ENCODE peak calls at places on chromosomes 2 and 18, in seven cellular contexts. C is nephron progenitor cell, X is lung, G is Calu3, Q is cardiac muscle cell, K is AG09319, M is IMR-90. F is an unnamed sample.

GRCh38 chr2:109513749-109514588 is 99.8 kb downstream of the SEPTIN10 start:
- DNase-seq in C (peak; percentile 24), Q (no peak), G (no peak), X (peak; percentile 45), K (peak; percentile 87), M (peak; percentile 95), F (peak; percentile 76)

GRCh38 chr2:211534655-211535054 is 978.3 kb downstream of the CPS1 start:
- DNase-seq in G (no peak), Q (peak; percentile 1), K (no peak), M (no peak), X (no peak), C (no peak), F (no peak)

GRCh38 chr2:15355386-15355785 is 205.7 kb downstream of the NBAS start:
- DNase-seq in C (no peak), K (no peak), X (no peak), G (no peak), Q (no peak), M (no peak), F (no peak)

GRCh38 chr2:35114765-35115164 is 1240.8 kb upstream of the CRIM1 start:
- DNase-seq in C (no peak), G (no peak), X (no peak), M (no peak), K (no peak), Q (peak; percentile 54), F (no peak)

GRCh38 chr18:41753826-41754225 is 201.2 kb upstream of the PIK3C3 start:
- DNase-seq in Q (no peak), M (peak; percentile 24), X (no peak), C (no peak), K (no peak), G (no peak), F (no peak)

GRCh38 chr2:66790651-66791181 is 355.8 kb downstream of the MEIS1 start:
- DNase-seq in K (no peak), G (no peak), C (no peak), Q (peak; percentile 25), X (no peak), M (peak; percentile 74), F (no peak)

GRCh38 chr2:217568289-217568985 is 434.4 kb downstream of the TNS1 start:
- DNase-seq in C (no peak), K (peak; percentile 52), M (peak; percentile 45), Q (no peak), X (no peak), G (no peak), F (peak; percentile 76)

GRCh38 chr2:24771905-24772586 is 21.1 kb downstream of the PTRHD1 start:
- DNase-seq in M (no peak), C (no peak), G (no peak), K (no peak), Q (no peak), X (peak; percentile 68), F (no peak)

GRCh38 chr2:107738268-107738667 is 88.4 kb upstream of the RGPD4 start:
- DNase-seq in C (no peak), G (no peak), M (no peak), X (no peak), K (no peak), Q (no peak), F (no peak)

GRCh38 chr2:174764281-174765063 is at the start of gene CHRNA1:
- DNase-seq in C (no peak), Q (no peak), K (no peak), M (peak; percentile 84), X (no peak), G (no peak), F (no peak)

GRCh38 chr18:58302811-58303210 is 258.8 kb downstream of the NEDD4L start:
- DNase-seq in M (no peak), X (no peak), Q (no peak), G (no peak), C (no peak), K (no peak), F (no peak)

DNA sequence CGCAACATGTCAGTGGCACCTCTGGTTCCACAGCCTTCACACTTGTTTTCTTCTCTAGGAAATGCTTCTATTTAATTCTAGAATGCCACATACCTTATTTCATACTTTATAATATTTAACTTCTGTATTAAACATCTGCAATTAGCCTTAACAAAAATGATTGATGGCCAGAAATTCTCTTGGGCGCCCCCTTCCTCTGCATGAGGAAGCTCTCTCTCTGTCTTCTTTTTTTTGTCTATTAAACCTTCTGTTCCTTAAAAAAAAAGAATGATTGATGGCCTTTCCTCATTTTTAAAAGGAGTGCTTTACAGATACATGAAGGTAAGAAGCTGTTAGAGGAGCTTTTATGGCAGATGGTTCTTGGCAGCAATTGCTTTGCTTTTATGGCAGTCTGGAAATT is 526.8 kb downstream of the SLC4A3 start:
- DNase-seq in X (no peak), G (no peak), C (no peak), K (no peak), M (no peak), Q (no peak), F (no peak)
- TF ChIP-seq CTCF in X (no peak), G (no peak), C (peak; percentile 35), K (no peak), M (peak; percentile 7), Q (no peak), F (no peak)

GRCh38 chr2:9844036-9844483 is 786 bp downstream of the TAF1B start:
- DNase-seq in X (no peak), K (no peak), Q (no peak), G (peak; percentile 13), M (peak; percentile 31), C (no peak), F (no peak)

GRCh38 chr2:9842487-9843228 is 616 bp upstream of the TAF1B start:
- DNase-seq in X (no peak), C (no peak), K (no peak), G (no peak), M (no peak), Q (no peak), F (no peak)

GRCh38 chr2:9846554-9846953 is 3.3 kb downstream of the TAF1B start:
- DNase-seq in Q (no peak), X (no peak), C (no peak), G (no peak), K (no peak), M (peak; percentile 71), F (no peak)

GRCh38 chr2:9844581-9844980 is 1.3 kb downstream of the TAF1B start:
- DNase-seq in M (peak; percentile 38), Q (no peak), X (no peak), G (no peak), C (no peak), K (no peak), F (no peak)

DNA sequence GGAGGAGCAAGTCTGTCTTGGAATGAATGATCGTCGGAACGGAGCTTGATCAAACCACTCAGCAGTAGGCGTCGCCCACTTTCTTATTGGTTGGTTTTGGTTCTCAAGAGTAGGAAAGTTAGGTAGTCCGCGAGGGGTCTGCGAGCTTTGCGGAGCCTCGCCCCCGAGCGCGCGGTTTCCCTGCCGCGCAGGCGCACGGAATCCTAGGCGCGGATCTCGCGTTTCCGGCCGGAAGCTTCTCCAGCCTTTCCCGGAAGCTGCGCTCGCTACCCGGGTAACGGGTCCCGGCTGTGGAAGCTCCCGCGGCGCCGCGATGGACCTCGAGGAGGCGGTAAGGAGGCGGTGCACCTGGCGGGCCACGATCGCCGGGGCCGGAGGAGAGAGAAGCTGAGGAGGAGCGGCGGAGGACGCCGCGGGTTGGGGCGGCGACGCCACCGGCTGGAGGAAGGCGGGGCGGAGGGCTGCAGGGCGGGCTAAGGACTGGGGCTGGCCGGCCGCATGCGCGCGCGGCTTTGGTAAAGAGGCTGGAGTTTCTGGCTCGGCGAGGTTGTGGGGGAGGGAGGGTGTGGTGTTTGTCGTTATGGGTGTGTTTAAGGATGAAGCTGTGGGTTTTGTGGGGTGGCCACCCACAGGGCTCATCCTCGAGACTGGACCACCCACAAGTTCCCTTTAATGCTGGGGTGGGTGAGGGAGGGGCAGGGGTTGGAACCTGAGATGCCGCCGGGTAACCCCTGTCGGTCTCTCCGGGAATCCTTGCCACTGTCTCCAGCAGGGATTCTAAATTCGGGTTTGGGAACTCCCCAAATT is at the start of gene TAF1B:
- DNase-seq in K (peak; percentile 70), G (peak; percentile 88), M (peak; percentile 88), Q (peak; percentile 95), C (peak; percentile 91), X (peak; percentile 88), F (no peak)
- TF ChIP-seq CTCF in K (peak; percentile 15), G (no peak), M (peak; percentile 6), Q (peak; percentile 37), C (no peak), X (no peak), F (peak; percentile 15)

GRCh38 chr2:33770023-33770422 is 170.9 kb upstream of the FAM98A start:
- DNase-seq in K (no peak), C (no peak), M (no peak), G (no peak), Q (no peak), X (no peak), F (no peak)

GRCh38 chr2:33763671-33764310 is 164.7 kb upstream of the FAM98A start:
- DNase-seq in K (no peak), X (no peak), Q (no peak), M (no peak), G (no peak), C (no peak), F (no peak)

GRCh38 chr2:33762636-33763035 is 163.5 kb upstream of the FAM98A start:
- DNase-seq in K (no peak), M (no peak), C (no peak), Q (no peak), X (no peak), G (no peak), F (no peak)

GRCh38 chr2:33765122-33765521 is 166.0 kb upstream of the FAM98A start:
- DNase-seq in K (no peak), Q (peak; percentile 68), X (no peak), C (no peak), G (no peak), M (no peak), F (no peak)

DNA sequence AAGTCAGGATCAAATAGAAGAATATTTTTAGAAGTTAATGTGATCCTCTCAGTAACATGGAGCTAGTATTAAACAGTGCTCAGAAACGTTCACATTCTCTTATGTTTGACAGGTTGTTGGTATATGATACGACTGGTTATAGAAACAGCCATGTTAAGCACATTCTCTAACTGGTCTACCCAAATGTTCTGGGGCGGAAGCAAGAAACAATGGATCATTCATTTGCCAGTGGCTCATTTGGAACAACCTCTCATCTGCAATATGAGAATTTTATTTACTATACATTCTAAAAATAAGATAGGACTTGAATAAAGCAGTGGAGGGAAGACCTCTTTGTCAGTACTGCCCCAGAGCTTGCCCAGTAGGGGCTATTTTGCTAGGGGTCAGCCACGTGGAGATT is 167.1 kb upstream of the FAM98A start:
- DNase-seq in G (no peak), M (no peak), X (no peak), Q (no peak), K (no peak), C (no peak), F (no peak)
- TF ChIP-seq CTCF in G (no peak), M (no peak), X (no peak), Q (no peak), K (no peak), C (no peak), F (no peak)

GRCh38 chr2:60560734-60561649 is 7.5 kb upstream of the BCL11A start:
- DNase-seq in G (peak; percentile 45), X (no peak), Q (peak; percentile 57), K (no peak), C (no peak), M (no peak), F (no peak)

GRCh38 chr2:60569680-60570111 is 16.2 kb upstream of the BCL11A start:
- DNase-seq in X (no peak), G (no peak), K (no peak), C (no peak), M (no peak), Q (peak; percentile 2), F (no peak)

GRCh38 chr2:60567092-60567491 is 13.6 kb upstream of the BCL11A start:
- DNase-seq in K (no peak), M (no peak), C (no peak), Q (no peak), X (no peak), G (no peak), F (no peak)

GRCh38 chr2:60567919-60568874 is 14.7 kb upstream of the BCL11A start:
- DNase-seq in X (no peak), Q (peak; percentile 9), K (no peak), G (no peak), C (peak; percentile 23), M (no peak), F (no peak)

GRCh38 chr2:60565472-60565871 is 12.0 kb upstream of the BCL11A start:
- DNase-seq in C (peak; percentile 37), G (peak; percentile 43), Q (no peak), X (no peak), K (no peak), M (peak; percentile 28), F (no peak)
- TF ChIP-seq CTCF in C (peak; percentile 28), G (no peak), Q (peak; percentile 28), X (no peak), K (peak; percentile 9), M (peak; percentile 36), F (peak; percentile 10)